ENCODE peak calls at places on chromosomes 5 and 9, in seven cellular contexts. W is A549, L is upper lobe of left lung, F is adrenal gland, B is uterus, D is tibial nerve, O is PC-9. E is an unnamed sample.

GRCh38 chr5:141040093-141040762 is 10.9 kb upstream of the PCDHB1 start:
- DNase-seq in W (peak; percentile 75), L (peak; percentile 55), F (peak; percentile 76), B (peak; percentile 18), D (peak; percentile 25), O (no peak), E (peak; percentile 40)

GRCh38 chr5:110594866-110595265 is 131.6 kb downstream of the TMEM232 start:
- DNase-seq in W (no peak), L (no peak), F (no peak), B (no peak), D (no peak), O (no peak), E (no peak)

GRCh38 chr5:95822408-95823240 is at the start of gene GLRX:
- DNase-seq in W (peak; percentile 81), L (peak; percentile 88), F (peak; percentile 88), B (peak; percentile 63), D (peak; percentile 80), O (peak; percentile 95), E (peak; percentile 62)

GRCh38 chr9:98603821-98604383 is 104.8 kb downstream of the GABBR2 start:
- DNase-seq in W (no peak), L (no peak), F (no peak), B (no peak), D (no peak), O (no peak), E (no peak)

GRCh38 chr9:77547113-77547731 is 100.9 kb downstream of the GNA14 start:
- DNase-seq in W (no peak), L (no peak), F (no peak), B (no peak), D (no peak), O (no peak), E (no peak)

GRCh38 chr5:108079754-108080153 is 302.1 kb downstream of the FBXL17 start:
- DNase-seq in W (no peak), L (no peak), F (no peak), B (no peak), D (no peak), O (no peak), E (no peak)

GRCh38 chr5:17123010-17123409 is 94.4 kb upstream of the BASP1 start:
- DNase-seq in W (no peak), L (no peak), F (no peak), B (no peak), D (no peak), O (no peak), E (no peak)

GRCh38 chr5:167819406-167819805 is 472.0 kb upstream of the WWC1 start:
- DNase-seq in W (no peak), L (no peak), F (no peak), B (no peak), D (no peak), O (no peak), E (peak; percentile 89)

GRCh38 chr9:129258823-129259301 is 80.8 kb upstream of the IER5L start:
- DNase-seq in W (no peak), L (no peak), F (no peak), B (peak; percentile 56), D (no peak), O (no peak), E (no peak)

GRCh38 chr5:23146183-23146582 is 293.0 kb upstream of the CDH12 start:
- DNase-seq in W (no peak), L (no peak), F (no peak), B (no peak), D (no peak), O (no peak), E (no peak)

GRCh38 chr9:5455181-5455580 is 4.8 kb downstream of the CD274 start:
- DNase-seq in W (peak; percentile 20), L (no peak), F (no peak), B (no peak), D (no peak), O (peak; percentile 79), E (peak; percentile 84)

GRCh38 chr5:58455495-58455894 is 4.4 kb downstream of the PLK2 start:
- DNase-seq in W (no peak), L (no peak), F (no peak), B (no peak), D (no peak), O (no peak), E (no peak)

GRCh38 chr9:33107762-33108161 is 31.3 kb upstream of the SMU1 start:
- DNase-seq in W (no peak), L (no peak), F (peak; percentile 44), B (no peak), D (no peak), O (no peak), E (no peak)

GRCh38 chr5:42915306-42915866 is 103.7 kb upstream of the SELENOP start:
- DNase-seq in W (no peak), L (no peak), F (no peak), B (no peak), D (no peak), O (no peak), E (no peak)

GRCh38 chr5:139696894-139697658 is 48.9 kb downstream of the CXXC5 start:
- DNase-seq in W (peak; percentile 35), L (peak; percentile 58), F (peak; percentile 78), B (peak; percentile 88), D (peak; percentile 66), O (no peak), E (no peak)

GRCh38 chr9:6564868-6565267 is 80.7 kb downstream of the GLDC start:
- DNase-seq in W (no peak), L (no peak), F (no peak), B (peak; percentile 28), D (no peak), O (no peak), E (no peak)

GRCh38 chr9:130530932-130531331 is 48.4 kb upstream of the FUBP3 start:
- DNase-seq in W (no peak), L (no peak), F (peak; percentile 63), B (no peak), D (no peak), O (peak; percentile 56), E (no peak)

GRCh38 chr5:155960177-155960576 is 366.8 kb upstream of the SGCD start:
- DNase-seq in W (no peak), L (no peak), F (no peak), B (no peak), D (no peak), O (no peak), E (no peak)

GRCh38 chr5:121160591-121160990 is 691.1 kb upstream of the FTMT start:
- DNase-seq in W (no peak), L (no peak), F (no peak), B (no peak), D (no peak), O (no peak), E (no peak)

GRCh38 chr5:149002053-149002452 is 60.8 kb downstream of the SH3TC2 start:
- DNase-seq in W (peak; percentile 76), L (peak; percentile 47), F (no peak), B (no peak), D (no peak), O (peak; percentile 99), E (peak; percentile 90)

GRCh38 chr9:119252671-119253299 is 116.5 kb downstream of the BRINP1 start:
- DNase-seq in W (no peak), L (no peak), F (no peak), B (no peak), D (no peak), O (no peak), E (no peak)

GRCh38 chr5:35675392-35675791 is 57.7 kb downstream of the SPEF2 start:
- DNase-seq in W (no peak), L (no peak), F (no peak), B (no peak), D (no peak), O (no peak), E (no peak)

GRCh38 chr5:149370878-149371277 is 8.2 kb downstream of the IL17B start:
- DNase-seq in W (no peak), L (no peak), F (peak; percentile 79), B (no peak), D (no peak), O (no peak), E (no peak)

GRCh38 chr9:16950051-16950450 is 79.6 kb upstream of the BNC2 start:
- DNase-seq in W (no peak), L (no peak), F (no peak), B (no peak), D (no peak), O (no peak), E (no peak)

GRCh38 chr5:73818357-73818756 is 192.4 kb downstream of the ARHGEF28 start:
- DNase-seq in W (no peak), L (no peak), F (no peak), B (no peak), D (no peak), O (peak; percentile 66), E (peak; percentile 74)

GRCh38 chr9:134165357-134166315 is 1.3 kb upstream of the RNU6ATAC start:
- DNase-seq in W (peak; percentile 58), L (no peak), F (peak; percentile 81), B (no peak), D (no peak), O (no peak), E (peak; percentile 41)

GRCh38 chr5:171997011-171997410 is 9.4 kb downstream of the FBXW11 start:
- DNase-seq in W (no peak), L (no peak), F (no peak), B (no peak), D (no peak), O (no peak), E (peak; percentile 18)
- H3K4me1 ChIP-seq in W (peaks cover 14% of the 10 kb centered on the region), L (peaks cover 22% of the 10 kb centered on the region), F (peaks cover 38% of the 10 kb centered on the region), B (no peaks in the 10 kb centered on the region), D (no peaks in the 10 kb centered on the region), O (peaks cover 11% of the 10 kb centered on the region), E (peaks cover 14% of the 10 kb centered on the region)

GRCh38 chr5:93395891-93396465 is 185.0 kb downstream of the NR2F1-AS1 start:
- DNase-seq in W (no peak), L (no peak), F (no peak), B (no peak), D (no peak), O (no peak), E (no peak)
- H3K27ac ChIP-seq in W (no peak overlapping the region), L (no peak overlapping the region), F (no peak overlapping the region), B (peak overlapping the region; percentile 11), D (no peak overlapping the region), O (no peak overlapping the region), E (no peak overlapping the region)

GRCh38 chr9:113464286-113464660 is 746 bp downstream of the RGS3 start:
- DNase-seq in W (no peak), L (no peak), F (peak; percentile 43), B (no peak), D (no peak), O (no peak), E (no peak)

GRCh38 chr9:113462781-113463286 is 693 bp upstream of the RGS3 start:
- DNase-seq in W (no peak), L (no peak), F (peak; percentile 47), B (no peak), D (no peak), O (no peak), E (no peak)

GRCh38 chr9:113461943-113462342 is 1.6 kb upstream of the RGS3 start:
- DNase-seq in W (no peak), L (no peak), F (no peak), B (no peak), D (no peak), O (no peak), E (no peak)

GRCh38 chr9:113464672-113465271 is 1.2 kb downstream of the RGS3 start:
- DNase-seq in W (no peak), L (no peak), F (no peak), B (no peak), D (no peak), O (no peak), E (no peak)

GRCh38 chr9:113463418-113464285 is at the start of gene RGS3:
- DNase-seq in W (peak; percentile 68), L (peak; percentile 88), F (peak; percentile 75), B (no peak), D (no peak), O (peak; percentile 76), E (no peak)
- TF ChIP-seq CTCF in W (no peak), L (peak; percentile 23), F (no peak), B (no peak), D (no peak), O (no peak), E (no peak)

GRCh38 chr5:142872795-142873194 is 102.6 kb downstream of the ARHGAP26 start:
- DNase-seq in W (peak; percentile 57), L (peak; percentile 58), F (no peak), B (no peak), D (no peak), O (peak; percentile 88), E (peak; percentile 63)
- H3K4me1 ChIP-seq in W (peaks cover 72% of the 10 kb centered on the region), L (peaks cover 52% of the 10 kb centered on the region), F (peaks cover 48% of the 10 kb centered on the region), B (no peaks in the 10 kb centered on the region), D (no peaks in the 10 kb centered on the region), O (peaks cover 48% of the 10 kb centered on the region), E (peaks cover 9% of the 10 kb centered on the region)

E was measured in foreskin keratinocyte.